ENCODE peak calls at places on chromosomes 13 and 19, in seven cellular contexts. P, K, H, B, R, J and L are unnamed samples.

GRCh38 chr13:33275916-33276315 is 9.6 kb downstream of the STARD13 start:
- DNase-seq in P (no peak), B (no peak), H (no peak), K (peak; percentile 96), R (no peak), J (peak; percentile 77), L (no peak)

GRCh38 chr13:98272549-98272948 is 95.5 kb upstream of the RNF113B start:
- DNase-seq in J (no peak), R (no peak), P (no peak), H (no peak), B (no peak), K (no peak), L (peak; percentile 29)

GRCh38 chr19:18230941-18231734 is 4.9 kb upstream of the PDE4C start:
- DNase-seq in J (no peak), P (no peak), H (no peak), K (no peak), R (no peak), B (no peak), L (no peak)

GRCh38 chr19:4065430-4066175 is 1.1 kb downstream of the ZBTB7A start:
- DNase-seq in K (peak; percentile 90), R (peak; percentile 65), B (peak; percentile 99), J (peak; percentile 98), P (peak; percentile 97), H (peak; percentile 99), L (peak; percentile 95)

GRCh38 chr13:93736111-93736510 is 509.5 kb downstream of the GPC6 start:
- DNase-seq in K (peak; percentile 59), R (no peak), B (no peak), P (no peak), J (no peak), H (no peak), L (no peak)

GRCh38 chr13:99215466-99215865 is 14.8 kb downstream of the UBAC2 start:
- DNase-seq in B (no peak), H (no peak), R (no peak), J (no peak), P (no peak), K (no peak), L (no peak)

GRCh38 chr19:6023085-6023682 is 45.2 kb upstream of the RANBP3 start:
- DNase-seq in R (no peak), J (peak; percentile 73), P (no peak), B (peak; percentile 53), K (peak; percentile 31), H (no peak), L (no peak)

GRCh38 chr19:3499738-3500428 is 591 bp downstream of the DOHH start:
- DNase-seq in B (no peak), R (no peak), H (no peak), J (peak; percentile 51), K (no peak), P (no peak), L (no peak)

GRCh38 chr19:18460313-18460712 is 22.4 kb upstream of the ISYNA1 start:
- DNase-seq in J (peak; percentile 82), P (peak; percentile 25), R (peak; percentile 75), K (peak; percentile 68), B (peak; percentile 82), H (no peak), L (no peak)

GRCh38 chr13:25372275-25373081 is 704 bp downstream of the ATP8A2 start:
- DNase-seq in H (peak; percentile 12), P (no peak), J (no peak), K (no peak), B (peak; percentile 69), R (no peak), L (no peak)

GRCh38 chr19:56252699-56253422 is 19.7 kb upstream of the EDDM13 start:
- DNase-seq in R (peak; percentile 58), J (peak; percentile 76), P (peak; percentile 38), K (peak; percentile 28), B (peak; percentile 92), H (peak; percentile 77), L (peak; percentile 71)

GRCh38 chr13:34107814-34108213 is 289.9 kb downstream of the RFC3 start:
- DNase-seq in P (no peak), B (no peak), R (no peak), K (peak; percentile 33), H (no peak), J (no peak), L (no peak)

GRCh38 chr13:39900106-39900750 is 244.8 kb downstream of the COG6 start:
- DNase-seq in P (no peak), R (no peak), K (peak; percentile 71), H (no peak), B (no peak), J (no peak), L (no peak)

GRCh38 chr13:20848203-20848602 is 54.3 kb downstream of the XPO4 start:
- DNase-seq in J (no peak), P (no peak), H (no peak), K (no peak), R (no peak), B (no peak), L (no peak)

GRCh38 chr19:47097396-47098217 is 16.0 kb downstream of the ZC3H4 start:
- DNase-seq in R (no peak), B (peak; percentile 48), K (peak; percentile 47), H (no peak), J (no peak), P (peak; percentile 61), L (no peak)

GRCh38 chr13:30963794-30964193 is 31.3 kb downstream of the TEX26 start:
- DNase-seq in R (no peak), B (no peak), J (peak; percentile 15), P (no peak), H (peak; percentile 29), K (no peak), L (peak; percentile 65)

GRCh38 chr13:98842858-98843481 is 90.5 kb upstream of the SLC15A1 start:
- DNase-seq in K (peak; percentile 48), R (no peak), B (peak; percentile 79), J (peak; percentile 79), H (peak; percentile 69), P (peak; percentile 39), L (peak; percentile 78)

GRCh38 chr19:38888876-38889275 is 10.5 kb downstream of the SIRT2 start:
- DNase-seq in B (no peak), K (no peak), J (no peak), R (no peak), P (no peak), H (no peak), L (no peak)

GRCh38 chr19:17948474-17948966 is 15.7 kb downstream of the CCDC124 start:
- DNase-seq in J (no peak), R (no peak), K (no peak), H (no peak), P (no peak), B (no peak), L (no peak)

GRCh38 chr19:682678-683320 is 6.6 kb downstream of the FSTL3 start:
- DNase-seq in H (no peak), B (peak; percentile 79), J (no peak), P (no peak), K (no peak), R (no peak), L (no peak)

GRCh38 chr19:40714519-40715299 is 2.0 kb downstream of the COQ8B start:
- DNase-seq in J (peak; percentile 93), B (peak; percentile 97), R (peak; percentile 88), H (peak; percentile 92), P (peak; percentile 89), K (peak; percentile 86), L (peak; percentile 95)

GRCh38 chr19:18282021-18282787 is 782 bp upstream of the JUND start:
- DNase-seq in H (no peak), K (peak; percentile 79), R (peak; percentile 49), P (peak; percentile 48), J (peak; percentile 74), B (peak; percentile 78), L (no peak)

GRCh38 chr19:55674459-55674840 is 576 bp upstream of the EPN1 start:
- DNase-seq in P (no peak), K (no peak), H (no peak), J (no peak), R (no peak), B (no peak), L (no peak)

GRCh38 chr13:111324736-111325135 is 4.3 kb downstream of the TEX29 start:
- DNase-seq in J (no peak), B (no peak), K (no peak), R (no peak), H (no peak), P (no peak), L (no peak)

GRCh38 chr19:49554701-49555181 is 25.6 kb downstream of the NOSIP start:
- DNase-seq in B (no peak), K (no peak), R (no peak), P (no peak), J (no peak), H (no peak), L (no peak)

GRCh38 chr19:492091-492531 is 4.2 kb upstream of the MADCAM1 start:
- DNase-seq in K (no peak), B (peak; percentile 76), H (peak; percentile 60), R (no peak), P (no peak), J (no peak), L (no peak)

GRCh38 chr13:66886248-66886647 is 343.9 kb downstream of the PCDH9 start:
- DNase-seq in K (no peak), J (no peak), H (no peak), P (peak; percentile 49), B (no peak), R (no peak), L (peak; percentile 6)

GRCh38 chr13:63497601-63498000 is 2082.0 kb upstream of the PCDH20 start:
- DNase-seq in P (no peak), B (no peak), R (no peak), K (no peak), J (no peak), H (no peak), L (no peak)

GRCh38 chr13:23883255-23883654 is 5.9 kb downstream of the MIPEP start:
- DNase-seq in R (no peak), J (no peak), K (no peak), P (peak; percentile 23), B (no peak), H (no peak), L (no peak)

GRCh38 chr19:5260381-5260967 is 80.1 kb downstream of the PTPRS start:
- DNase-seq in B (peak; percentile 58), H (no peak), R (no peak), J (no peak), P (no peak), K (no peak), L (no peak)

GRCh38 chr19:8831832-8832131 is 322 bp downstream of the ZNF558 start:
- DNase-seq in K (no peak), R (no peak), B (no peak), P (no peak), H (no peak), J (no peak), L (no peak)

GRCh38 chr13:24185591-24186232 is 25.2 kb downstream of the SPATA13 start:
- DNase-seq in B (no peak), P (no peak), K (peak; percentile 56), H (no peak), J (peak; percentile 53), R (no peak), L (no peak)

GRCh38 chr13:36804588-36804987 is 14.4 kb upstream of the RFXAP start:
- DNase-seq in R (no peak), P (no peak), B (no peak), K (no peak), J (no peak), H (no peak), L (no peak)

GRCh38 chr19:4493104-4493928 is 21.2 kb downstream of the HDGFL2 start:
- DNase-seq in K (no peak), P (no peak), H (no peak), J (no peak), B (peak; percentile 57), R (no peak), L (no peak)

GRCh38 chr13:98298599-98298998 is 121.5 kb upstream of the RNF113B start:
- DNase-seq in P (no peak), R (no peak), J (no peak), K (no peak), B (no peak), H (no peak), L (no peak)